ENCODE peak calls at places on chromosomes 7 and 10, in four cellular contexts. C is WTC11, S is HepG2, Y is K562. J is an unnamed sample.

GRCh38 chr10:97651773-97652172 is 11.3 kb downstream of the PI4K2A start:
- DNase-seq in C (no peak), Y (no peak), S (no peak), J (no peak)

GRCh38 chr10:56231436-56231835 is 129.6 kb downstream of the ZWINT start:
- DNase-seq in Y (no peak), C (no peak), S (no peak), J (no peak)

GRCh38 chr7:140275069-140275961 is 98.5 kb upstream of the KDM7A start:
- DNase-seq in C (no peak), S (no peak), Y (peak), J (no peak)

GRCh38 chr7:2015251-2015871 is 217.4 kb downstream of the MAD1L1 start:
- DNase-seq in Y (no peak), C (peak), S (no peak), J (no peak)

GRCh38 chr10:628386-629045 is 61.0 kb downstream of the DIP2C start:
- DNase-seq in C (no peak), Y (no peak), S (no peak), J (no peak)

GRCh38 chr7:75906991-75907667 is 7.8 kb upstream of the POR start:
- DNase-seq in C (no peak), Y (peak), S (peak), J (no peak)

GRCh38 chr10:119370972-119371703 is 163.8 kb downstream of the GRK5 start:
- DNase-seq in S (no peak), C (no peak), Y (no peak), J (no peak)

GRCh38 chr7:137694405-137694804 is 152.4 kb downstream of the DGKI start:
- DNase-seq in S (no peak), C (no peak), Y (no peak), J (no peak)

GRCh38 chr10:94115725-94116124 is 122.0 kb downstream of the PLCE1 start:
- DNase-seq in S (no peak), Y (no peak), C (no peak), J (no peak)

GRCh38 chr10:34319197-34319846 is 495.8 kb downstream of the PARD3 start:
- DNase-seq in C (no peak), S (peak), Y (no peak), J (no peak)

GRCh38 chr7:100509213-100509612 is 25.5 kb downstream of the NYAP1 start:
- DNase-seq in S (no peak), C (no peak), Y (no peak), J (no peak)

GRCh38 chr7:6385110-6385792 is 62.5 kb downstream of the DAGLB start:
- DNase-seq in C (no peak), S (peak), Y (no peak), J (no peak)

GRCh38 chr7:815284-816216 is 16.7 kb upstream of the SUN1 start:
- DNase-seq in Y (peak), S (no peak), C (peak), J (peak)

GRCh38 chr7:85102813-85103350 is 84.0 kb downstream of the SEMA3D start:
- DNase-seq in Y (no peak), S (no peak), C (no peak), J (no peak)

GRCh38 chr7:361680-362415 is 71.9 kb downstream of the FOXL3 start:
- DNase-seq in Y (no peak), S (no peak), C (no peak), J (no peak)

GRCh38 chr10:126227762-126228134 is 160.5 kb downstream of the ADAM12 start:
- DNase-seq in C (no peak), S (no peak), Y (no peak), J (no peak)

GRCh38 chr7:70728873-70729552 is 402.9 kb upstream of the GALNT17 start:
- DNase-seq in C (peak), S (no peak), Y (no peak), J (no peak)

GRCh38 chr7:14687777-14688176 is 214.8 kb downstream of the DGKB start:
- DNase-seq in S (no peak), Y (no peak), C (no peak), J (peak)

GRCh38 chr10:79318369-79318768 is 28.9 kb upstream of the PPIF start:
- DNase-seq in S (no peak), Y (peak), C (no peak), J (no peak)

GRCh38 chr7:104643587-104644217 is 315.3 kb downstream of the LHFPL3 start:
- DNase-seq in C (peak), Y (peak), S (peak), J (peak)

GRCh38 chr7:93178213-93178612 is 30.0 kb upstream of the SAMD9L start:
- DNase-seq in Y (peak), S (no peak), C (no peak), J (no peak)

GRCh38 chr7:152869041-152869676 is 109.6 kb downstream of the ACTR3B start:
- DNase-seq in C (no peak), Y (no peak), S (no peak), J (no peak)

GRCh38 chr10:59960751-59961150 is 54.4 kb upstream of the CCDC6 start:
- DNase-seq in S (no peak), Y (no peak), C (no peak), J (no peak)

GRCh38 chr7:51045319-51046102 is 262.8 kb upstream of the GRB10 start:
- DNase-seq in S (peak), C (no peak), Y (no peak), J (no peak)

GRCh38 chr7:122092964-122093797 is 50.9 kb downstream of the AASS start:
- DNase-seq in C (peak), S (peak), Y (peak), J (peak)
- TF ChIP-seq ELF4 in C (no peak), S (no peak), Y (no peak), J (no peak)

DNA sequence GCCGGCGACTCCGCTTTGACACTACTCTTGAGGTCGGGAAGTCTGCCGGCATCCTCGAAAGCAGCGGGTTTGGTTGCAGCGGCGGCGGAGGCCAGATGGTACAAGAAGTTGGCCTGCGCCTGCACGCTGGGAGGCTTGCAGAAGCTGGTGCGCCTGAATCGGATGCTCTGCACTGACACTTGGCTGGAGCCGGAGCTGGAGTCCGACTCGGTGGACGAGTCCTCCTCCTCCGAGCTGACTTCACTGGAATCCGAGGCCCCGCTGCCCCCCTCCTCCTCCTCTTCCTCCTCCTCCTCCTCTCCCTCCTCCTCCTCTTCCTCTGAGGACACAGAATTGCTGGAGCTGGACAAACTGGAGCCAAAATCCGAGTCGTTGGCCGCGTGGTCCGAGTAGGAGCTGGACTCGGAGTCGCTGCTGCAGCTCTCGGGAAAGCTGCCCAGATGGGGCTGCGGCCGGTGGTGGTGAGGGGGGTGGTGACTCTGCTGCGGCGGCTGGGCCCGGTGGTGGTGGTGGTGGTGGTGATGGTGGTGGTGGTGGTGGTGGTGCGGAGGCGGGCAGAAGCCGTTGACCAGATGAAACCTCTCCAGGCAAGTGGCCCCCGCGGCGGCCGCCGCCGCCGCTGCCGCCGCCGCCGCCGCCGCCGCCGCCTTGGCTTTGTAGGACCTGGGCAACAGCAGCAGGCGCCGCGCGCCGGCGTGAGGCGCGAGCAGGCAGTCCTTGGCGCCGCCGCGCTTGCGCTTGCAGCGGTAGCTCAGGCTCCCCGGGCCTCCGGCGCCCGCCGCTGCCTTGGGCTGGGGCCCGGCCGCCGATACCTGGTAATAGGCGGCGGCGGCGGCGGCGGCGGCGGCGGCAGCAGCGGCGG is 9.0 kb downstream of the SKIDA1 start:
- DNase-seq in C (peak), Y (peak), S (no peak), J (no peak)
- TF ChIP-seq ELF4 in C (no peak), Y (no peak), S (no peak), J (no peak)

DNA sequence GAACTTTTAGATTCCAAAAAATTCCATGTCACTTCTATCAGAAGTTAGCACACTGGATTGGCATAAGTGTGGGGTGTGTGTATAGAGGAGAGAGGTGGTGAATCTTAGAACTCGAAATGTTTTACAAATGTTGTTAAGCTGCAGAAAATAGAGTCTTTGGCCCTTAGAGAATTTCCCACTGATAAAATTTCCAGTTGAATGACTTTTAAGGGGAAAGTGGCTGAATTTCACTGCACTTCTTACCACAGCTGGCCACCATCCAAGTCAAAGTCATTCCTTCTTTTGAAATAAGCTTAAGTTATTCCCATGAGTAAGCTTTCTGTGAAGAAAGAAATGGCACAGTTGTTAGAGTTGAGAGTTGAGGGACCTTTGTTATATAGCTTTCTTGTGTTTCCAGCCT is 13.8 kb downstream of the VCL start:
- DNase-seq in C (no peak), Y (no peak), S (no peak), J (no peak)
- TF ChIP-seq ELF4 in C (no peak), Y (no peak), S (no peak), J (no peak)

GRCh38 chr10:122749886-122750285 is 50.2 kb upstream of the C10orf120 start:
- DNase-seq in Y (no peak), S (no peak), C (no peak), J (no peak)
- TF ChIP-seq ELF4 in Y (no peak), S (no peak), C (no peak), J (no peak)

DNA sequence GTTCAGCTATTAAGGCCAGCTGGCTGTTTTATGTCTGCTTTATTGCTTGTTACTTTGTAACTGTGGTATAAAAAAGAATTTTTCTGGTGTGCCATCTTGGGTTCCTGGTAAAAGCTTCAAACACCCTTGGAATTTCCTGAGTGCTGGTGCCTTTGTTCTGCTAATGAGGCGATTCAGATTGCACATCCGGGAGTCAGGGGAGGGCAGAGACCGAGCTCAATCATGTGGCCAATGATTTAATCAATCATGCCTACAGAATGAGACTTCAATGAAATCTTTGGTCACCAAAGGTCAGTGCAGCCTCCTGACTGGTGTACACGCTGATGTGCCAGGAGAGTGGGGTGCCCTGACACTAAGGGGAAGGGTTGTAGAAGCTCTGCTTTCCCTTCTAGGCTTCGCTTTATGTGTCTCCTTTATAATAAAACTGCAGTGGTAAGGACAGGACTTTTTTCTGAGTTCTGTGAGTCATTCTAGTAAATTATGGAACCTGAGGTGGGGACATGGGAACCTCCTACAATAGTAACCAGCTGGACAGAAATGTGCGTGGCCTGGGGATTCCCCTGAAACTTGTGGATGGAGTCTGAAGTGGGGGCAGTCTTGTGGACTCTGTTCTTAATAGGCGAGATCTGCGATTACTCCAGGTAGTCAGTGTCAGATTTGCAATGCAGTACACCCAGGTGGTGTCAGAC is 69.4 kb upstream of the OGDHL start:
- DNase-seq in C (peak), Y (no peak), S (no peak), J (no peak)
- TF ChIP-seq ELF4 in C (no peak), Y (no peak), S (no peak), J (no peak)

GRCh38 chr10:57825015-57825414 is 442.7 kb downstream of the IPMK start:
- DNase-seq in S (no peak), Y (no peak), C (no peak), J (no peak)

GRCh38 chr10:57830877-57831535 is 436.7 kb downstream of the IPMK start:
- DNase-seq in Y (no peak), S (no peak), C (no peak), J (no peak)
- TF ChIP-seq ELF4 in Y (no peak), S (no peak), C (no peak), J (no peak)

DNA sequence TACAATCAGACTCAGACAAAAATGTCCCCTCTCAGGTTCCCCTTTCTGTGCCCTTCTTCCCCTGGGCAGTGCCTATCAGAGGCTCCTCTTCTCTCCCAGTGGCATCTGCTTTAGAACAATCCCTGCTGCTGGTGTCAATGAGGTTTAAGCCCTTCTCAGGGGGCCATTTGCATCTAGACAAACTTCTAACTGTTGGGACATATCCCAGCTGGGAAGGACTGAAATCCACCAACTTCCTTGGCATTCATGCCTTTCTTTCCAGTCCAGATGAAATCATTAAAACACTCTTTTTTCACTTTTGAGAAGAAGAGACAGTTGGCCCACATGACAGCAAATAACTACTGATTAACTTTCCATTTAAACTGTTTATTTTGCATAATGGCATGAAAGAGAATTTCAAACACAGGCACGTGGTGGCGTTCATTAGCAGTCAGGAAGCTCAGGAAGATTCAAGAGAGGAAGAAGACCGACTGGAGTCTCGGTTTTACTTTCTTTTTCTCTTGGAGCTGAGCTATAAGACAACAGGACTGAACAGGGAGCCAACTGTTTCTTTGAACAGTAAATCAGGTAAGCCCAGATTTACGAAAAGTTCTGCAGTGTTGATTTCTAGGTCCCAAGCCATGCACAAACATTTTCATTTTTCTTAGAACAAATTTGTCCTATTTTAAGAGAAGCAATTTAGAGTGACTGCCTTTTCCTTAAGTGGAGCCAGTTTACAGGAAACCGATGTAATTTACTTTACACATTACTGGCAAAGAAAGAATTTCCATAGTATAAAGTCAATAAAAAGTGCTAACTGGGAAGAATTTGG is at the start of gene GIMAP2:
- DNase-seq in S (no peak), Y (no peak), C (no peak), J (no peak)
- TF ChIP-seq ELF4 in S (no peak), Y (no peak), C (no peak), J (no peak)

DNA sequence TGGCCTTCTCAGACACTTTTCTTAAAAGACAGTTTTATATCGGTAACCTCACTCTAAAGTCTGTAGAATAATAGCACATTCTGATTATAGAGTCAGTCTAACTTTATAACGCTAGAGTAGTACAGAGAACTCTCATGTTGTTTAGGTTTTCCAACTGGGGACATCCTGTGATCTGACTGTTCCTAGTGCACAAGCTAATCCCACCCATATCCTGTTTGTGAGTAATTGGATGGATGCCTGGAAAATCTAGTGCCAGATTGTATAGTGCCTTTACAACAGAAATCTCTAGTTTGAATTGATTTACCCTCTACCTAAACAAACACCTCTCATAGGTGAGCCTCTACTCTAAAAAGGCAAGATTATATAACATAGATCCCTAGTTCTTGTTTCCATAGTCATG is 107.4 kb downstream of the ZEB1 start:
- DNase-seq in S (no peak), C (no peak), Y (no peak), J (no peak)
- TF ChIP-seq ELF4 in S (no peak), C (no peak), Y (no peak), J (no peak)

GRCh38 chr10:125186431-125187170 is 26.2 kb upstream of the CTBP2 start:
- DNase-seq in S (no peak), Y (no peak), C (no peak), J (no peak)

GRCh38 chr10:125190414-125190813 is 30.1 kb upstream of the CTBP2 start:
- DNase-seq in S (no peak), Y (no peak), C (no peak), J (no peak)

GRCh38 chr10:125190961-125191360 is 30.6 kb upstream of the CTBP2 start:
- DNase-seq in C (no peak), S (no peak), Y (no peak), J (no peak)

GRCh38 chr10:125187238-125188194 is 27.2 kb upstream of the CTBP2 start:
- DNase-seq in S (no peak), C (no peak), Y (no peak), J (no peak)

GRCh38 chr10:125189162-125189561 is 28.8 kb upstream of the CTBP2 start:
- DNase-seq in Y (no peak), S (no peak), C (no peak), J (no peak)
- TF ChIP-seq ELF4 in Y (no peak), S (no peak), C (no peak), J (no peak)

GRCh38 chr7:87510430-87510875 is 35.0 kb upstream of the ABCB4 start:
- DNase-seq in C (no peak), S (no peak), Y (no peak), J (no peak)
- TF ChIP-seq ELF4 in C (no peak), S (no peak), Y (no peak), J (no peak)